ENCODE peak calls at places on chromosomes 7 and 10, in nine cellular contexts. Q is DMS53; L is stimulated activated CD8-positive, alpha-beta memory T cell treated with anti-CD3 and anti-CD28 coated beads, Interleukin-2, amount 100 ng/mL, for 1 hour; G is stomach; I is iPS-NIHi11; H is ureter; B is naive thymus-derived CD8-positive, alpha-beta T cell; R is activated CD4-positive, alpha-beta T cell treated with anti-CD3 and anti-CD28 coated beads, Interleukin-2, amount 50 U/mL, for 4 hours; S is uterus. M is an unnamed sample.

GRCh38 chr7:77338883-77339629 is 77.1 kb downstream of the GSAP start:
- DNase-seq in L (no peak), B (no peak), I (no peak), G (no peak), H (no peak), S (no peak), R (no peak), Q (no peak), M (no peak)

GRCh38 chr10:528173-529165 is 161.0 kb downstream of the DIP2C start:
- DNase-seq in I (no peak), B (no peak), R (no peak), S (no peak), H (no peak), L (no peak), Q (no peak), G (no peak), M (no peak)

GRCh38 chr7:133409421-133409820 is 156.5 kb downstream of the EXOC4 start:
- DNase-seq in G (no peak), L (no peak), R (no peak), Q (no peak), H (no peak), S (no peak), I (no peak), B (no peak), M (no peak)

GRCh38 chr10:91150631-91151030 is 69.8 kb upstream of the PCGF5 start:
- DNase-seq in Q (no peak), G (no peak), L (no peak), R (no peak), I (no peak), H (no peak), B (no peak), S (no peak), M (no peak)

GRCh38 chr7:19491821-19492452 is 216.9 kb downstream of the POLR1F start:
- DNase-seq in G (no peak), Q (peak), I (no peak), S (no peak), B (no peak), L (no peak), H (no peak), R (no peak), M (peak)

GRCh38 chr7:83166-83840 is 109.1 kb upstream of the FAM20C start:
- DNase-seq in L (no peak), G (peak), R (no peak), Q (no peak), I (no peak), H (no peak), S (peak), B (no peak), M (no peak)

GRCh38 chr10:124763267-124763666 is 19.1 kb upstream of the FAM53B start:
- DNase-seq in H (no peak), B (no peak), R (no peak), Q (no peak), S (no peak), I (no peak), G (no peak), L (no peak), M (no peak)

GRCh38 chr10:31142026-31142425 is 110.4 kb upstream of the ZNF438 start:
- DNase-seq in I (no peak), H (no peak), B (no peak), Q (peak), G (no peak), R (no peak), L (no peak), S (no peak), M (no peak)

GRCh38 chr10:116699049-116699782 is 43.1 kb downstream of the HSPA12A start:
- DNase-seq in R (no peak), Q (no peak), I (no peak), H (no peak), L (no peak), B (no peak), G (no peak), S (no peak), M (no peak)

GRCh38 chr10:12534824-12535223 is 185.5 kb downstream of the CAMK1D start:
- DNase-seq in I (no peak), S (no peak), Q (peak), R (no peak), H (no peak), G (no peak), L (no peak), B (no peak), M (no peak)

GRCh38 chr10:36899652-36900051 is 225.7 kb upstream of the ANKRD30A start:
- DNase-seq in Q (no peak), S (no peak), R (no peak), G (no peak), B (no peak), L (no peak), H (no peak), I (no peak), M (no peak)

GRCh38 chr7:137245890-137246289 is 97.6 kb downstream of the PTN start:
- DNase-seq in I (no peak), H (no peak), B (no peak), R (no peak), S (no peak), G (no peak), Q (no peak), L (no peak), M (no peak)

GRCh38 chr7:50303082-50303893 is 1.2 kb upstream of the IKZF1 start:
- DNase-seq in S (no peak), I (no peak), G (no peak), R (no peak), H (no peak), Q (peak), L (no peak), B (no peak), M (no peak)

M was measured in naive B cell.